ENCODE peak calls at places on chromosome X, in four cellular contexts. One of them, this sample, is unnamed.

GRCh38 chrX:13377537-13377936 is 57.7 kb upstream of the ATXN3L start:
- DNase-seq in mesendoderm: no peak
- DNase-seq in H1: no peak
- DNase-seq in IMR-90: peak
- DNase-seq in this sample: no peak

GRCh38 chrX:75603833-75604232 is 81.0 kb upstream of the ZDHHC15 start:
- DNase-seq in IMR-90: peak
- DNase-seq in H1: no peak
- DNase-seq in mesendoderm: peak
- DNase-seq in this sample: no peak

GRCh38 chrX:17828156-17828555 is 32.9 kb downstream of the RAI2 start:
- DNase-seq in IMR-90: no peak
- DNase-seq in mesendoderm: no peak
- DNase-seq in H1: no peak
- DNase-seq in this sample: no peak

GRCh38 chrX:139691493-139691842 is 16.5 kb downstream of the MCF2 start:
- DNase-seq in IMR-90: no peak
- DNase-seq in mesendoderm: peak
- DNase-seq in H1: no peak
- DNase-seq in this sample: peak

GRCh38 chrX:131262738-131263679 is 26.1 kb downstream of the IGSF1 start:
- DNase-seq in mesendoderm: peak
- DNase-seq in H1: no peak
- DNase-seq in IMR-90: no peak
- DNase-seq in this sample: peak

GRCh38 chrX:73262991-73263390 is 48.3 kb upstream of the NAP1L2 start:
- DNase-seq in H1: no peak
- DNase-seq in mesendoderm: peak
- DNase-seq in IMR-90: no peak
- DNase-seq in this sample: no peak

GRCh38 chrX:53494427-53494826 is 60.3 kb upstream of the HSD17B10 start:
- DNase-seq in mesendoderm: peak
- DNase-seq in IMR-90: peak
- DNase-seq in H1: no peak
- DNase-seq in this sample: no peak

GRCh38 chrX:9538544-9539045 is 73.7 kb downstream of the TBL1X start:
- DNase-seq in H1: no peak
- DNase-seq in IMR-90: no peak
- DNase-seq in mesendoderm: no peak
- DNase-seq in this sample: no peak

GRCh38 chrX:155718964-155719586 is 106.3 kb upstream of the TMLHE start:
- DNase-seq in IMR-90: no peak
- DNase-seq in mesendoderm: no peak
- DNase-seq in H1: no peak
- DNase-seq in this sample: no peak

GRCh38 chrX:53263597-53264094 is 17.7 kb downstream of the IQSEC2 start:
- DNase-seq in mesendoderm: peak
- DNase-seq in H1: no peak
- DNase-seq in IMR-90: peak
- DNase-seq in this sample: no peak

GRCh38 chrX:139982856-139983255 is 17.5 kb upstream of the CXorf66 start:
- DNase-seq in H1: no peak
- DNase-seq in IMR-90: no peak
- DNase-seq in mesendoderm: no peak
- DNase-seq in this sample: no peak

GRCh38 chrX:28988246-28988645 is 401.0 kb downstream of the IL1RAPL1 start:
- DNase-seq in IMR-90: no peak
- DNase-seq in H1: no peak
- DNase-seq in mesendoderm: peak
- DNase-seq in this sample: no peak

GRCh38 chrX:40323977-40324376 is 226.2 kb upstream of the BCOR start:
- DNase-seq in IMR-90: no peak
- DNase-seq in H1: no peak
- DNase-seq in mesendoderm: no peak
- DNase-seq in this sample: no peak

GRCh38 chrX:46912098-46912672 is at the start of gene JADE3:
- DNase-seq in mesendoderm: peak
- DNase-seq in IMR-90: peak
- DNase-seq in H1: peak
- DNase-seq in this sample: peak

GRCh38 chrX:149948001-149948400 is 9.7 kb upstream of the EOLA2 start:
- DNase-seq in H1: no peak
- DNase-seq in mesendoderm: peak
- DNase-seq in IMR-90: no peak
- DNase-seq in this sample: peak

GRCh38 chrX:69238153-69238959 is 73.1 kb upstream of the PJA1 start:
- DNase-seq in IMR-90: no peak
- DNase-seq in mesendoderm: no peak
- DNase-seq in H1: no peak
- DNase-seq in this sample: no peak

GRCh38 chrX:39437670-39438441 is 636.6 kb downstream of the MID1IP1 start:
- DNase-seq in mesendoderm: no peak
- DNase-seq in H1: no peak
- DNase-seq in IMR-90: no peak
- DNase-seq in this sample: no peak

GRCh38 chrX:53474707-53475106 is 40.5 kb upstream of the HSD17B10 start:
- DNase-seq in H1: no peak
- DNase-seq in mesendoderm: no peak
- DNase-seq in IMR-90: no peak
- DNase-seq in this sample: no peak

GRCh38 chrX:49187028-49187394 is 838 bp upstream of the PRICKLE3 start:
- DNase-seq in H1: no peak
- DNase-seq in IMR-90: no peak
- DNase-seq in mesendoderm: peak
- DNase-seq in this sample: no peak

GRCh38 chrX:147522986-147523385 is 388.7 kb upstream of the FMR1 start:
- DNase-seq in mesendoderm: no peak
- DNase-seq in H1: no peak
- DNase-seq in IMR-90: no peak
- DNase-seq in this sample: no peak

GRCh38 chrX:16587776-16588175 is 62.2 kb upstream of the S100G start:
- DNase-seq in H1: no peak
- DNase-seq in mesendoderm: no peak
- DNase-seq in IMR-90: peak
- DNase-seq in this sample: no peak

GRCh38 chrX:152913915-152914314 is 16.0 kb downstream of the ZNF185 start:
- DNase-seq in H1: no peak
- DNase-seq in mesendoderm: no peak
- DNase-seq in IMR-90: no peak
- DNase-seq in this sample: no peak

GRCh38 chrX:48794340-48794920 is 7.4 kb upstream of the HDAC6 start:
- DNase-seq in H1: no peak
- DNase-seq in IMR-90: no peak
- DNase-seq in mesendoderm: no peak
- DNase-seq in this sample: no peak

GRCh38 chrX:86002076-86002896 is 45.1 kb downstream of the CHM start:
- DNase-seq in mesendoderm: peak
- DNase-seq in H1: peak
- DNase-seq in IMR-90: peak
- DNase-seq in this sample: peak

GRCh38 chrX:152907084-152907651 is 9.3 kb downstream of the ZNF185 start:
- DNase-seq in H1: no peak
- DNase-seq in mesendoderm: peak
- DNase-seq in IMR-90: peak
- DNase-seq in this sample: peak

GRCh38 chrX:88612870-88613329 is 134.1 kb upstream of the CPXCR1 start:
- DNase-seq in H1: no peak
- DNase-seq in mesendoderm: peak
- DNase-seq in IMR-90: no peak
- DNase-seq in this sample: no peak

GRCh38 chrX:14673764-14674163 is 144.4 kb downstream of the GLRA2 start:
- DNase-seq in H1: no peak
- DNase-seq in IMR-90: peak
- DNase-seq in mesendoderm: peak
- DNase-seq in this sample: no peak

GRCh38 chrX:137848291-137848905 is 282.5 kb downstream of the ZIC3 start:
- DNase-seq in H1: peak
- DNase-seq in IMR-90: no peak
- DNase-seq in mesendoderm: peak
- DNase-seq in this sample: peak

GRCh38 chrX:54495814-54496516 is at the start of gene FGD1:
- DNase-seq in H1: no peak
- DNase-seq in IMR-90: peak
- DNase-seq in mesendoderm: peak
- DNase-seq in this sample: peak

GRCh38 chrX:138740361-138740760 is 28.8 kb upstream of the FGF13 start:
- DNase-seq in H1: no peak
- DNase-seq in IMR-90: no peak
- DNase-seq in mesendoderm: no peak
- DNase-seq in this sample: no peak

GRCh38 chrX:98448524-98448923 is 1564.8 kb downstream of the RPA4 start:
- DNase-seq in IMR-90: no peak
- DNase-seq in mesendoderm: peak
- DNase-seq in H1: no peak
- DNase-seq in this sample: peak
- H3K56ac ChIP-seq in IMR-90: no peak
- H3K56ac ChIP-seq in mesendoderm: no peak
- H3K56ac ChIP-seq in H1: no peak
- H3K56ac ChIP-seq in this sample: no peak

GRCh38 chrX:51837451-51837850 is 56.0 kb upstream of the MAGED1 start:
- DNase-seq in H1: no peak
- DNase-seq in IMR-90: no peak
- DNase-seq in mesendoderm: no peak
- DNase-seq in this sample: no peak
- H3K56ac ChIP-seq in H1: no peak
- H3K56ac ChIP-seq in IMR-90: no peak
- H3K56ac ChIP-seq in mesendoderm: no peak
- H3K56ac ChIP-seq in this sample: no peak

GRCh38 chrX:129744881-129745321 is 6.1 kb downstream of the XPNPEP2 start:
- DNase-seq in mesendoderm: no peak
- DNase-seq in IMR-90: no peak
- DNase-seq in H1: no peak
- DNase-seq in this sample: no peak
- H3K56ac ChIP-seq in mesendoderm: no peak
- H3K56ac ChIP-seq in IMR-90: no peak
- H3K56ac ChIP-seq in H1: no peak
- H3K56ac ChIP-seq in this sample: no peak

DNA sequence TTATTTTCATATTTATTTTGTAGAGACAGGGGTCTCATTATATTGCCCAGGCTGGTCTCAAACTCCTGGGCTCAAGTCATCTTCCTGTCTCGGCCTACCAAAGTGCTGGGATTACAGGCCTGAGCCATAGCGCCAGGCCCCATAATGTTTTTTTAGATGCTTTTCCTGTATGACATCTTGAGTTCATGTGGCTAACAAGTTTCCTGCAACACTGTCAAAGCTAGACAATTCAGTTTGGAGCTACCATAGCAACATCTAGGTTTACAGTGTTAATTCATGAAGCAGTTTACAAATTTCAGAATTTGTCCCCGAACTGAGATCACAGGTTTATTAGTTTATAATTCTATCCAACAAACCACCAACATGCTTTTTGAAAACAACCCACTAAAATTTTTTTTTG is 6.4 kb upstream of the IL13RA2 start:
- DNase-seq in mesendoderm: no peak
- DNase-seq in IMR-90: no peak
- DNase-seq in H1: no peak
- DNase-seq in this sample: no peak
- H3K56ac ChIP-seq in mesendoderm: no peak
- H3K56ac ChIP-seq in IMR-90: no peak
- H3K56ac ChIP-seq in H1: no peak
- H3K56ac ChIP-seq in this sample: no peak

GRCh38 chrX:68048774-68049173 is 384.5 kb downstream of the OPHN1 start:
- DNase-seq in H1: no peak
- DNase-seq in mesendoderm: no peak
- DNase-seq in IMR-90: no peak
- DNase-seq in this sample: no peak

GRCh38 chrX:68041110-68041509 is 392.2 kb downstream of the OPHN1 start:
- DNase-seq in mesendoderm: no peak
- DNase-seq in H1: no peak
- DNase-seq in IMR-90: no peak
- DNase-seq in this sample: no peak

GRCh38 chrX:68045008-68045577 is 388.2 kb downstream of the OPHN1 start:
- DNase-seq in H1: no peak
- DNase-seq in mesendoderm: no peak
- DNase-seq in IMR-90: peak
- DNase-seq in this sample: no peak

GRCh38 chrX:68049466-68049865 is 383.8 kb downstream of the OPHN1 start:
- DNase-seq in H1: no peak
- DNase-seq in mesendoderm: peak
- DNase-seq in IMR-90: peak
- DNase-seq in this sample: no peak

DNA sequence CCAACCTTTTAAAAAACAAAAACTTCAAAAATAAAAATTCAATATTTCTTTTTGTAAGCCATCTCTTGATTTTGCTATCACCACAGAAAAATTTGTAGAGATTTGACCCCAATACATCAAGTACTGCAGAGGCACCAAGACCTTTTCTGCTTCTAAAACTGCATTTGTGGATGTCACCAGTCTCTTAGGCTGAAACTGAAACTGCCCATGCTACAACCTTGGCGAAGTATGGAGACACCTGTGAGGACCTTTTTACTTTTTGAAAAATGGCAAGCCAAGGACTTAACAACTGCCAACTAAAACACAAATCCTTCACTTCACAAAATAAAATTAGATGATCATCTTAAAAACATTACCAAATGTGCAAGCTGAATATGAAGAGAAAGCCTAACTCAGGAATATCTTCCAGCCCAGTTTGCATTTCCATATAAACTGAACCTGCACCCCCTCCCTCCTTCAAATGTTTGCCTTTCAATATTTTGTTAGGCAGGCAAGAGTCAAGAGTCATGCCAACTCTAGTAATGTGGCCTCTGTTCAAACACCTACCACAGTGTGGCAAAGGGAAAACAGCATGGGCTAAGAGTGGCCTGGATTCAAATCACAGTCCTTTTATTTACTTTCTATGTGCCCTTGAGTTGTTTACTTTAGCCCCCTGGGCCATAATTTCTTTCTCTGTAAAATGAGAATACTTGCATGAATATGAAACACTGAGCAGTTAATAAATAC is 389.4 kb downstream of the OPHN1 start:
- DNase-seq in IMR-90: no peak
- DNase-seq in H1: no peak
- DNase-seq in mesendoderm: no peak
- DNase-seq in this sample: no peak
- H3K56ac ChIP-seq in IMR-90: no peak
- H3K56ac ChIP-seq in H1: no peak
- H3K56ac ChIP-seq in mesendoderm: no peak
- H3K56ac ChIP-seq in this sample: no peak

This sample was measured in H9.